ENCODE peak calls at places on chromosomes 11 and 22, in four cellular contexts. P, Y, C and Z are unnamed samples.

GRCh38 chr11:20368441-20368840 is 4.9 kb downstream of the HTATIP2 start:
- DNase-seq in P (no peak), Y (no peak), C (no peak), Z (no peak)

GRCh38 chr22:18064636-18065035 is 13.2 kb upstream of the PEX26 start:
- DNase-seq in P (no peak), Y (no peak), C (no peak), Z (no peak)

GRCh38 chr11:134452026-134452848 is 40.2 kb upstream of the B3GAT1 start:
- DNase-seq in P (no peak), Y (no peak), C (no peak), Z (no peak)

GRCh38 chr22:50141891-50142363 is 28.6 kb upstream of the PANX2 start:
- DNase-seq in P (no peak), Y (no peak), C (no peak), Z (no peak)

GRCh38 chr22:36323182-36323854 is 64.4 kb downstream of the MYH9 start:
- DNase-seq in P (peak), Y (no peak), C (peak), Z (no peak)

GRCh38 chr11:77244277-77245014 is 57.0 kb downstream of the GDPD4 start:
- DNase-seq in P (peak), Y (no peak), C (no peak), Z (peak)

GRCh38 chr22:45083659-45084305 is 74.0 kb upstream of the PHF21B start:
- DNase-seq in P (no peak), Y (no peak), C (no peak), Z (peak)

GRCh38 chr22:18126606-18127005 is 16.0 kb downstream of the TUBA8 start:
- DNase-seq in P (no peak), Y (no peak), C (no peak), Z (no peak)

GRCh38 chr11:64770120-64770519 is 8.2 kb downstream of the SF1 start:
- DNase-seq in P (no peak), Y (no peak), C (peak), Z (no peak)

GRCh38 chr11:115054541-115055538 is 376.5 kb downstream of the NXPE2 start:
- DNase-seq in P (no peak), Y (no peak), C (no peak), Z (no peak)

GRCh38 chr22:19291580-19292261 is at the start of gene CLTCL1:
- DNase-seq in P (peak), Y (peak), C (peak), Z (no peak)

GRCh38 chr22:28791841-28792490 is 8.4 kb downstream of the XBP1 start:
- DNase-seq in P (peak), Y (no peak), C (no peak), Z (no peak)

GRCh38 chr22:29661355-29661754 is 57.9 kb downstream of the NF2 start:
- DNase-seq in P (peak), Y (no peak), C (no peak), Z (no peak)

GRCh38 chr22:32808038-32808445 is 6.5 kb downstream of the TIMP3 start:
- DNase-seq in P (no peak), Y (no peak), C (no peak), Z (no peak)

GRCh38 chr11:22169833-22170232 is 23.1 kb upstream of the ANO5 start:
- DNase-seq in P (no peak), Y (no peak), C (no peak), Z (no peak)

GRCh38 chr22:39356464-39356863 is 6.7 kb downstream of the SYNGR1 start:
- DNase-seq in P (no peak), Y (no peak), C (no peak), Z (no peak)

GRCh38 chr11:109658169-109658568 is 236.2 kb downstream of the C11orf87 start:
- DNase-seq in P (no peak), Y (peak), C (no peak), Z (no peak)

GRCh38 chr22:44409211-44409648 is 88.8 kb downstream of the RTL6 start:
- DNase-seq in P (no peak), Y (no peak), C (peak), Z (no peak)

GRCh38 chr11:125433454-125434121 is 62.5 kb downstream of the FEZ1 start:
- DNase-seq in P (peak), Y (peak), C (peak), Z (peak)

GRCh38 chr22:49415219-49415951 is 412.3 kb downstream of the BRD1 start:
- DNase-seq in P (no peak), Y (no peak), C (peak), Z (no peak)

GRCh38 chr11:76240666-76241065 is 34.4 kb upstream of the WNT11 start:
- DNase-seq in P (no peak), Y (no peak), C (no peak), Z (no peak)